ENCODE peak calls at places on chromosomes 2 and 18, in eight cellular contexts. N is fibroblast of lung; Y is CD8-positive, alpha-beta T cell; P is astrocyte; X is right lobe of liver; K is breast epithelium; U is GM23338; W is CD8-positive, alpha-beta memory T cell. Q is an unnamed sample.

GRCh38 chr2:164015328-164016123 is 279.7 kb upstream of the FIGN start:
- DNase-seq in P (peak), Y (no peak), W (no peak), N (peak), K (no peak), U (no peak), X (no peak), Q (no peak)

GRCh38 chr2:197196737-197197136 is 113.8 kb downstream of the ANKRD44 start:
- DNase-seq in K (no peak), Y (no peak), N (no peak), X (no peak), P (no peak), W (peak), U (no peak), Q (no peak)

GRCh38 chr18:48680871-48681270 is 142.0 kb downstream of the CTIF start:
- DNase-seq in P (no peak), W (no peak), X (peak), U (no peak), K (no peak), Y (no peak), N (no peak), Q (peak)

GRCh38 chr2:68971591-68972231 is 2.7 kb upstream of the GKN1 start:
- DNase-seq in Y (no peak), X (no peak), K (no peak), U (no peak), W (no peak), P (peak), N (peak), Q (no peak)

GRCh38 chr2:212520340-212520739 is 18.3 kb downstream of the ERBB4 start:
- DNase-seq in N (no peak), P (no peak), U (peak), W (no peak), K (no peak), X (no peak), Y (no peak), Q (no peak)

GRCh38 chr18:79483971-79484491 is 88.3 kb downstream of the NFATC1 start:
- DNase-seq in U (no peak), P (no peak), N (no peak), K (no peak), X (no peak), Y (no peak), W (no peak), Q (no peak)

GRCh38 chr2:119674711-119675500 is 4.1 kb upstream of the TMEM177 start:
- DNase-seq in N (no peak), K (peak), Y (no peak), P (no peak), U (no peak), W (no peak), X (no peak), Q (no peak)

GRCh38 chr2:44324971-44325426 is 36.3 kb downstream of the PREPL start:
- DNase-seq in X (no peak), P (peak), N (peak), U (no peak), K (no peak), W (no peak), Y (no peak), Q (no peak)

GRCh38 chr2:142756430-142756829 is 121.0 kb upstream of the KYNU start:
- DNase-seq in W (no peak), Y (no peak), P (peak), X (no peak), U (no peak), K (no peak), N (peak), Q (no peak)

GRCh38 chr2:152055366-152056108 is 43.3 kb downstream of the CACNB4 start:
- DNase-seq in P (peak), N (peak), K (no peak), W (no peak), X (no peak), Y (no peak), U (no peak), Q (no peak)

GRCh38 chr2:219299372-219299760 is 9.8 kb downstream of the PTPRN start:
- DNase-seq in X (no peak), N (no peak), Y (no peak), W (no peak), K (no peak), P (no peak), U (no peak), Q (no peak)

GRCh38 chr18:57004366-57005121 is 142.3 kb upstream of the BOD1L2 start:
- DNase-seq in Y (no peak), W (no peak), U (no peak), P (peak), X (no peak), K (no peak), N (peak), Q (no peak)

GRCh38 chr18:62183578-62184195 is 3.2 kb downstream of the PIGN start:
- DNase-seq in W (peak), X (no peak), K (no peak), U (peak), P (peak), N (peak), Y (peak), Q (no peak)

GRCh38 chr2:159174759-159175158 is 111.7 kb downstream of the WDSUB1 start:
- DNase-seq in K (no peak), W (no peak), Y (no peak), N (no peak), P (no peak), U (no peak), X (no peak), Q (no peak)
- H3K27ac ChIP-seq in K (no peak), W (no peak), Y (no peak), N (no peak), P (no peak), U (no peak), X (no peak), Q (no peak)

DNA sequence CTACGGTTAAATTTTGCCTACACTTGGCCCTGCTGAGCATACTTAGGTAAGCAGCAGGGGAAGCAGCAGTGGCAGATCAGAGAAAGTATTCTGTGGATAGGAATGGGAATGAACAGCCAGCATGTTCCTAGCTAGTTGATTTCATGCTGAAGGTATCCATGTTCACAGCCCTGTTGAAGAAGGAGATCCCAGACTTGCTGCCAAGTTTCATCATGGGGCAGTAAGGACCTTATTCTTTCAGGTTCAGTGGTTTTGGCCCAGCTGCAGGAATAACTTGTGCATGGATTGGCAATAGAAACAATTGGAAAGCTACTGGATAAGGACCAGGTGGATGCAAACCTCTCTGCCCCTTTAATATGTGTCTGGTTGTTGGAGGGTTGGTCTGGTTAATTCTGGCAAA is 98.2 kb upstream of the TMEM178A start:
- DNase-seq in P (peak), K (no peak), Y (no peak), N (peak), U (no peak), X (no peak), W (no peak), Q (no peak)
- H3K27ac ChIP-seq in P (no peak), K (peak), Y (no peak), N (no peak), U (no peak), X (no peak), W (no peak), Q (no peak)

GRCh38 chr2:235729182-235729929 is 235.5 kb downstream of the AGAP1 start:
- DNase-seq in N (no peak), Y (no peak), K (no peak), P (no peak), X (no peak), W (no peak), U (no peak), Q (no peak)
- H3K27ac ChIP-seq in N (no peak), Y (no peak), K (no peak), P (no peak), X (no peak), W (no peak), U (no peak), Q (peak)

GRCh38 chr2:54627973-54628372 is 95.5 kb upstream of the EML6 start:
- DNase-seq in W (no peak), N (no peak), P (no peak), U (no peak), K (no peak), X (no peak), Y (no peak), Q (no peak)
- H3K27ac ChIP-seq in W (no peak), N (no peak), P (no peak), U (no peak), K (no peak), X (no peak), Y (no peak), Q (no peak)